ENCODE peak calls at places on chromosomes 12 and 14, in six cellular contexts. P, O, W, Z, T and X are unnamed samples.

GRCh38 chr12:109555431-109556315 is 17.6 kb downstream of the MMAB start:
- DNase-seq in P (no peak), O (no peak), W (no peak), Z (no peak), T (no peak), X (no peak)

GRCh38 chr12:12919666-12920435 is 28.5 kb downstream of the GPRC5A start:
- DNase-seq in P (no peak), O (no peak), W (no peak), Z (no peak), T (no peak), X (no peak)

GRCh38 chr12:6553051-6553868 is 2.6 kb downstream of the IFFO1 start:
- DNase-seq in P (peak; percentile 86), O (no peak), W (no peak), Z (no peak), T (no peak), X (no peak)

GRCh38 chr14:67932708-67933107 is 113.1 kb downstream of the RAD51B start:
- DNase-seq in P (no peak), O (no peak), W (no peak), Z (no peak), T (no peak), X (no peak)

GRCh38 chr14:76456891-76457586 is 81.1 kb downstream of the ESRRB start:
- DNase-seq in P (no peak), O (no peak), W (no peak), Z (no peak), T (no peak), X (no peak)

GRCh38 chr12:74105434-74105833 is 432.2 kb upstream of the ATXN7L3B start:
- DNase-seq in P (no peak), O (no peak), W (peak; percentile 82), Z (no peak), T (no peak), X (no peak)

GRCh38 chr12:13373803-13374202 is 177.3 kb downstream of the EMP1 start:
- DNase-seq in P (no peak), O (no peak), W (no peak), Z (no peak), T (no peak), X (no peak)

GRCh38 chr14:49986344-49987014 is 93.6 kb downstream of the ARF6 start:
- DNase-seq in P (no peak), O (no peak), W (no peak), Z (no peak), T (no peak), X (no peak)

GRCh38 chr12:99154264-99154982 is 493.1 kb upstream of the GARIN6 start:
- DNase-seq in P (no peak), O (no peak), W (no peak), Z (no peak), T (no peak), X (no peak)

DNA sequence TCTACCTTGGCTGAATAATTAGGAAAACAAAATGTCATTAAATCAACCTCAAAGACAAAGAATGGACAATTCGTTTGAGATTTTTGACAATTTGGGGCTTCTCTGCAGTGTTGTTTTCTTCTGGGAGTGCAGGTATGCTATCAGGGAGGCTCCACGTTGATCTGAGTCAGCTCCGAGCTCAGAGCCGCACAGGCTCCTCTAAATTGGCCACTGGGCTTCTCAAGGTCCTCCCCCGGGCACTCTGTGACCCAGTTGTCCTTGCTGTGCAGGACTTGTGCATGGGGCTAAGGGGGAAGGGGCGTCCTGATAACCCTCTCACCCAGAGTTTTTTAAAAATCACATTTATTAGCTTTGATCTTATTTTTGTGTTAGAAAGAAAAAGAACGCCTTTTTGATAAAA is 52.7 kb downstream of the TBX3 start:
- DNase-seq in P (no peak), O (no peak), W (no peak), Z (no peak), T (no peak), X (no peak)
- TF ChIP-seq CTCF in P (no peak), O (no peak), W (no peak), Z (no peak), T (no peak), X (no peak)

DNA sequence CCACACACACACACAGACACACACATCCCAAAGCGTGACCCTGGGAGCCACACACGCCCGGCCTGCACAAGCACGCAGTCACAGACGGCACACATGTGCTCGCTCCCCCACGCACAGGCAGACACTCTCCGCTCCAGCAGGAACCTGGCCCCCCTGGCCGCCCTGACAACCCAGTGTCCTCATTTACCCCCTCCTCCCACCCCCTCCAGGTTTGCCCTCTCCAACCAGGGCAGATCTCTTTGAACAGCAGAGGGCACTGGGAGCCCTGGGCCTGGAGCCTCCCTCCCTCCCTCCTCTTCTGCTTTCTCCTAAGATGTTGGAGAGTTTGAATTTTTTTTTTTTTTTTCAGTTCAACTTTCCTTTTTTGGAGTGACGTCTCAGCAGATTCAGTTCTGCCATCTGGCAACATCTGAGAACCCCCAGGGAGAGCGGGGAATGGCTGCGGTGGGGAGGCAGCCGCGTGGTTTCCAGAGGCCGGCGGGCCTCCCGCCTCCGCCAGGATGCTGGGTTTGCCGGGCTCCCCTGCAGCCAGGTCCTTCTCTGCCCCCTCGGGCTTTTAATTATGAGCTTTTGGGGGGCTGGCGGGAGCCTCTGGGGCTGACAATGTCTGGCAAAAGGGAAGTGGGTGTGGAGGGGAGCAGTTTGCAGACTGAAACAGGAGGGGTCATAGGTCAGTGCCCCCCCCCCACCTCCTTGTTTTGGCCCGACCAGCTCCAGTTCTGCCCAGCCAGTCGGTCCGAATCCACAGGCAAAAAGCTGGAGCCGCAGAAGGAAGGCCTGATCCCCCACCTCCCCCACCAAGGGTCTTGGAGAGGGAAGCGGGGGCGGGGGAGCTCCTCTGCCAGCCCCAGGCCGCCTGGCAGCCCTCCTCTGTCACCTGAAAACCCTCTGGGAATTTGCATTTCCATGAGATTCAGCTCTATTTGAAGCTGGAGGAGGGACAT is 1.3 kb upstream of the NCOR2 start:
- DNase-seq in P (peak; percentile 86), O (no peak), W (peak; percentile 44), Z (peak; percentile 79), T (peak; percentile 35), X (peak; percentile 58)
- TF ChIP-seq CTCF in P (peak; percentile 37), O (peak; percentile 51), W (peak; percentile 42), Z (peak; percentile 14), T (peak; percentile 54), X (no peak)

DNA sequence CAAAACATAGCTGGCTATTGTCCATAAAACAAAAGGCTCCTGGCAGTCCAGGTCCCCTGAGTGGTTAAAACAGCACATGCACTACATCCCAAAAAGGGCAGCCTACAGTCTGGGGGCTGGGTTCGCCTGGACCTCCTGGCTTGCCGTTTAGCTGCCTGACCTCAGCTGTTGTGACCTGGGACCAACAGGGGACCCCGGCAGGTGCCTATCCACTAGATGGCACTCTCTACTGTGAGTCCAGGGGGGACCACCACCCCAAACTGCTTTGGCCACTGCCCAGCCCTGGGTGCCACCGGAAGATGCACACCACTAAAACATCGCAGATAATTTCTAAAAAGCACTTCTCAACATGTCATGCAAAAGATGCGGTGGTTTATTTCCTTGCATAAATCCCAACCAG is 2.9 kb upstream of the RTL1 start:
- DNase-seq in P (no peak), O (no peak), W (no peak), Z (peak; percentile 12), T (peak; percentile 26), X (peak; percentile 11)
- TF ChIP-seq CTCF in P (no peak), O (peak; percentile 50), W (peak; percentile 16), Z (no peak), T (peak; percentile 77), X (peak; percentile 16)

GRCh38 chr14:105627701-105628100 is 101.3 kb downstream of the TMEM121 start:
- DNase-seq in P (no peak), O (peak; percentile 56), W (no peak), Z (no peak), T (no peak), X (no peak)
- TF ChIP-seq CTCF in P (no peak), O (no peak), W (no peak), Z (no peak), T (no peak), X (no peak)

GRCh38 chr14:100902295-100902694 is 1.2 kb downstream of the RTL1 start:
- DNase-seq in P (no peak), O (no peak), W (no peak), Z (no peak), T (peak; percentile 5), X (no peak)
- TF ChIP-seq CTCF in P (no peak), O (no peak), W (no peak), Z (no peak), T (peak; percentile 54), X (no peak)

GRCh38 chr14:32978691-32979255 is 40.1 kb downstream of the NPAS3 start:
- DNase-seq in P (no peak), O (no peak), W (no peak), Z (no peak), T (peak; percentile 54), X (no peak)

GRCh38 chr14:32977913-32978312 is 39.2 kb downstream of the NPAS3 start:
- DNase-seq in P (no peak), O (no peak), W (no peak), Z (no peak), T (peak; percentile 75), X (no peak)

GRCh38 chr14:32980887-32981501 is 42.3 kb downstream of the NPAS3 start:
- DNase-seq in P (no peak), O (no peak), W (no peak), Z (no peak), T (peak; percentile 74), X (no peak)

GRCh38 chr14:32984531-32984930 is 45.9 kb downstream of the NPAS3 start:
- DNase-seq in P (no peak), O (no peak), W (no peak), Z (no peak), T (no peak), X (no peak)

DNA sequence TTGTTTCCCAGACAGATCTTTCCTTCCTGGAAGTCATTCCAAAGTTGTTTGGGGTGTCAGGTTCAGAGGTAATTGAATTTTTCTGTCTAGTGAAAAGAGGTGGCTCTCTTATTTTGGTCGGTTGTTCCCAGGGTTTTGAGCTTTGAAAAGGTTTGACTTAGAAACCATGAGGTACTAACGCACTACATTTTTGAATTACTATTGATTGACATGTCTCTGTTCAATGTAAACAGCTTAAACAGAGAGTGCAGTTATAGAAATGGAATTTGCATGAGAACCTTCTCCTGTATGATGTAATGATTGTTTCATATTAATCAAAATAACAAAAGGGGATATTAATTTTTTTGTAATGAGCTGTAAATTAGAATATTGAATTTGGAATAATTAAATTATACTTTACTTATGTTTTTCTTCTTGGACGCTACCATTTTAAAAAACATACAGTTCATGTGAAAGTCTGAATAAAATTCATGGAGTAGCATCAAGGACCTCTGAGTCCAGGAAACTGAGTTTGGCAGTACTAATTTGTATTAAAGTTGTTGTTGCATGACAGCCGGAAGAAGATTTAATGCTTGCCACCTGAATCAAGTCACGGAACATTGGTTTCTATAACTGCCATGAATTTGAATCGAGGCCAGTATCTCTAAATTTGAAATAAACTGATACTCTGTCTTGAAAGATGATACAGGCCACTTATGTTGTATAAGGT is 41.7 kb downstream of the NPAS3 start:
- DNase-seq in P (no peak), O (no peak), W (no peak), Z (no peak), T (peak; percentile 90), X (no peak)
- TF ChIP-seq CTCF in P (no peak), O (no peak), W (no peak), Z (no peak), T (no peak), X (no peak)